ENCODE peak calls at places on chromosomes 6 and 20, in eight cellular contexts. I is heart left ventricle; F is CD4-positive, alpha-beta T cell; T is H1; Y is pancreas; Z is left ventricle myocardium inferior; R is AG09319; V is H9. X is an unnamed sample.

GRCh38 chr20:8205996-8206395 is 73.9 kb downstream of the PLCB1 start:
- DNase-seq in I (no peak), F (no peak), T (no peak), Y (no peak), Z (no peak), R (no peak), V (no peak), X (no peak)

GRCh38 chr6:137157601-137158000 is 15.8 kb downstream of the IL22RA2 start:
- DNase-seq in I (no peak), F (no peak), T (no peak), Y (no peak), Z (no peak), R (no peak), V (no peak), X (no peak)

GRCh38 chr20:23225407-23226060 is 125.1 kb upstream of the NXT1 start:
- DNase-seq in I (peak; percentile 75), F (no peak), T (no peak), Y (no peak), Z (peak; percentile 48), R (peak; percentile 89), V (no peak), X (no peak)

GRCh38 chr20:13202553-13202952 is 18.5 kb upstream of the ISM1 start:
- DNase-seq in I (no peak), F (no peak), T (no peak), Y (no peak), Z (no peak), R (no peak), V (no peak), X (no peak)

GRCh38 chr6:169229611-169230321 is 23.9 kb downstream of the THBS2 start:
- DNase-seq in I (peak; percentile 32), F (no peak), T (peak; percentile 23), Y (no peak), Z (no peak), R (no peak), V (no peak), X (no peak)

GRCh38 chr6:159098636-159099106 is 53.9 kb upstream of the TAGAP start:
- DNase-seq in I (no peak), F (peak; percentile 59), T (no peak), Y (no peak), Z (no peak), R (no peak), V (no peak), X (no peak)

GRCh38 chr20:49906101-49906604 is 9.2 kb downstream of the SPATA2 start:
- DNase-seq in I (no peak), F (no peak), T (no peak), Y (no peak), Z (no peak), R (no peak), V (no peak), X (peak; percentile 32)

GRCh38 chr6:146546440-146546839 is 2.8 kb downstream of the RAB32 start:
- DNase-seq in I (no peak), F (no peak), T (no peak), Y (no peak), Z (no peak), R (peak; percentile 85), V (no peak), X (no peak)

GRCh38 chr20:62710886-62711702 is 2.5 kb downstream of the NTSR1 start:
- DNase-seq in I (no peak), F (peak; percentile 46), T (no peak), Y (no peak), Z (no peak), R (no peak), V (no peak), X (no peak)

GRCh38 chr6:149965191-149966020 is 1.7 kb downstream of the ULBP1 start:
- DNase-seq in I (no peak), F (peak; percentile 48), T (peak; percentile 67), Y (no peak), Z (no peak), R (no peak), V (no peak), X (no peak)

GRCh38 chr6:97040355-97040860 is 115.9 kb downstream of the KLHL32 start:
- DNase-seq in I (no peak), F (no peak), T (no peak), Y (no peak), Z (no peak), R (no peak), V (no peak), X (no peak)

GRCh38 chr6:25706314-25707014 is 48.1 kb upstream of the SLC17A4 start:
- DNase-seq in I (peak; percentile 38), F (no peak), T (no peak), Y (peak; percentile 74), Z (peak; percentile 23), R (no peak), V (no peak), X (no peak)

GRCh38 chr6:169081264-169081663 is 172.4 kb downstream of the THBS2 start:
- DNase-seq in I (no peak), F (no peak), T (no peak), Y (no peak), Z (no peak), R (no peak), V (no peak), X (no peak)

GRCh38 chr20:46132705-46133120 is 14.6 kb downstream of the CD40 start:
- DNase-seq in I (peak; percentile 72), F (peak; percentile 66), T (peak; percentile 93), Y (peak; percentile 89), Z (peak; percentile 68), R (peak; percentile 7), V (peak; percentile 83), X (peak; percentile 81)

GRCh38 chr20:24627291-24627690 is 157.9 kb downstream of the SYNDIG1 start:
- DNase-seq in I (no peak), F (no peak), T (peak; percentile 13), Y (no peak), Z (no peak), R (no peak), V (no peak), X (no peak)

GRCh38 chr20:62875419-62876355 is 14.1 kb upstream of the TCFL5 start:
- DNase-seq in I (peak; percentile 84), F (no peak), T (no peak), Y (peak; percentile 74), Z (peak; percentile 81), R (no peak), V (peak; percentile 95), X (peak; percentile 90)

DNA sequence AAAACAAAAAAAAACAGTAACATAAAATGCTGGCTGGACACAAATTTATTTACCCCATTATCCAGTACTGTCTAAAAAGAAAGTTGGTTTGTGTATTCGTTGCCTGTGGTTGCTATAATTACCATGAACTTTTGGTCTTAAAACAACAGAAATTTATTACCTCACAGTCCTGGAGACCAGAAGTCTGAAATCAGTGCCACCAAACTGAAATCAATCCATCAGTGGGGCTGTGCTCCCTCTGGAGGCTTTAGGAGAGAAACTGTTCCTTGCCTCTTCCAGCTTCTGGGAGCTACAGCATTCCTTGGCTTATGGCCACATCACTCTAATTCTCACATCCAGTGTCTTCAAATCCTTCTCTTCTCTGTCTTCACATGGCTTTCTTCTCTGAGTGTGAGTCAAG is 79.4 kb downstream of the SNX5 start:
- DNase-seq in I (no peak), F (no peak), T (no peak), Y (no peak), Z (no peak), R (no peak), V (no peak), X (no peak)
- TF ChIP-seq CTCF in I (no peak), F (no peak), T (no peak), Y (no peak), Z (no peak), R (peak; percentile 20), V (peak; percentile 12), X (no peak)

GRCh38 chr20:16173044-16173443 is 400.2 kb downstream of the KIF16B start:
- DNase-seq in I (no peak), F (no peak), T (no peak), Y (no peak), Z (no peak), R (no peak), V (no peak), X (no peak)

GRCh38 chr20:16175322-16175721 is 397.9 kb downstream of the KIF16B start:
- DNase-seq in I (no peak), F (no peak), T (no peak), Y (no peak), Z (no peak), R (no peak), V (no peak), X (no peak)

GRCh38 chr20:16179919-16180318 is 393.3 kb downstream of the KIF16B start:
- DNase-seq in I (no peak), F (no peak), T (no peak), Y (no peak), Z (no peak), R (no peak), V (no peak), X (no peak)

GRCh38 chr20:16178671-16179070 is 394.6 kb downstream of the KIF16B start:
- DNase-seq in I (no peak), F (no peak), T (no peak), Y (no peak), Z (no peak), R (no peak), V (no peak), X (no peak)
- TF ChIP-seq CTCF in I (no peak), F (no peak), T (no peak), Y (no peak), Z (no peak), R (no peak), V (no peak), X (no peak)

DNA sequence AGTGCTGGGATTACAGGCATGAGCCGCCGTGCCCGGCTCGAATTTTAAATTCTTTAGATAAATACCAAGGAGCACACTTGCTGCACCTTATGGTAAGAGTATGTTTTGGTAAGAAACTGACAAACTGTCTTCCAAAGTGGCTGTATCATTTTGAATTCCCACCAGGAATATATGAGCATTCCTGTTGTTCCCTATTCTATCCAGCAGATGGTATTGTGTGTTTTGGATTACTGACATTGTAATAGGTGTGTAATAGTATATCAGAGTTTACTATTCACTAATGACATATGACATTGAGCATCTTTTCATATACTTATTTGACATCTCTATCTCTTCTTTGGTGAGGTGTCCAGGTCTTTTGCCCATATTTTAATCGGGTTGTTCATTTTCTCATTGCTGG is 40.5 kb downstream of the TGM6 start:
- DNase-seq in I (no peak), F (no peak), T (no peak), Y (no peak), Z (no peak), R (no peak), V (no peak), X (no peak)
- TF ChIP-seq CTCF in I (no peak), F (no peak), T (no peak), Y (no peak), Z (no peak), R (peak; percentile 2), V (peak; percentile 42), X (no peak)

GRCh38 chr6:142945071-142945445 is at the start of gene HIVEP2:
- DNase-seq in I (peak; percentile 90), F (peak; percentile 81), T (peak; percentile 81), Y (peak; percentile 92), Z (peak; percentile 87), R (no peak), V (peak; percentile 86), X (peak; percentile 87)

GRCh38 chr6:142943746-142944125 is 1.2 kb downstream of the HIVEP2 start:
- DNase-seq in I (no peak), F (peak; percentile 47), T (peak; percentile 53), Y (peak; percentile 54), Z (no peak), R (no peak), V (no peak), X (no peak)

GRCh38 chr6:142942805-142943227 is 2.2 kb downstream of the HIVEP2 start:
- DNase-seq in I (no peak), F (no peak), T (no peak), Y (no peak), Z (no peak), R (no peak), V (no peak), X (no peak)

GRCh38 chr6:142945446-142946180 is 637 bp upstream of the HIVEP2 start:
- DNase-seq in I (peak; percentile 58), F (peak; percentile 61), T (peak; percentile 75), Y (peak; percentile 82), Z (no peak), R (no peak), V (no peak), X (peak; percentile 16)

GRCh38 chr6:142944126-142945066 is 580 bp downstream of the HIVEP2 start:
- DNase-seq in I (peak; percentile 94), F (peak; percentile 89), T (peak; percentile 83), Y (peak; percentile 89), Z (peak; percentile 85), R (peak; percentile 74), V (peak; percentile 73), X (peak; percentile 77)
- TF ChIP-seq CTCF in I (no peak), F (no peak), T (no peak), Y (no peak), Z (no peak), R (no peak), V (no peak), X (no peak)

X was measured in dorsolateral prefrontal cortex.